ENCODE peak calls at places on chromosomes 1 and 21, in seven cellular contexts. D, X, F, I, G, A and B are unnamed samples.

GRCh38 chr1:68321084-68321685 is 88.9 kb upstream of the WLS start:
- DNase-seq in I (peak), D (peak), G (peak), X (peak), F (peak), A (peak), B (peak)

GRCh38 chr1:215156232-215156631 is 73.7 kb downstream of the KCNK2 start:
- DNase-seq in D (no peak), G (no peak), F (peak), A (no peak), X (peak), I (no peak), B (no peak)

GRCh38 chr1:36223373-36223995 is 759 bp upstream of the THRAP3 start:
- DNase-seq in X (peak), F (peak), G (no peak), A (peak), D (no peak), I (no peak), B (peak)

GRCh38 chr1:178885869-178886268 is 15.0 kb upstream of the ANGPTL1 start:
- DNase-seq in I (no peak), X (no peak), A (no peak), D (no peak), G (no peak), F (no peak), B (no peak)

GRCh38 chr21:14991957-14992356 is 72.8 kb downstream of the NRIP1 start:
- DNase-seq in D (no peak), A (peak), I (no peak), F (no peak), X (no peak), G (no peak), B (no peak)

GRCh38 chr21:33273044-33273443 is 6.9 kb downstream of the IL10RB start:
- DNase-seq in A (peak), I (no peak), G (no peak), X (no peak), D (no peak), F (no peak), B (no peak)

GRCh38 chr1:11985851-11986250 is 5.6 kb downstream of the MFN2 start:
- DNase-seq in I (no peak), A (no peak), D (no peak), G (no peak), F (no peak), X (peak), B (no peak)

GRCh38 chr1:245245021-245245667 is 90.4 kb downstream of the KIF26B start:
- DNase-seq in D (no peak), G (no peak), I (no peak), X (no peak), F (no peak), A (no peak), B (no peak)

GRCh38 chr1:58251415-58252073 is 295.0 kb downstream of the OMA1 start:
- DNase-seq in X (no peak), D (peak), I (peak), G (peak), A (no peak), F (no peak), B (peak)

GRCh38 chr1:207863893-207864535 is 46.9 kb downstream of the CD34 start:
- DNase-seq in D (no peak), G (no peak), F (no peak), X (no peak), I (no peak), A (no peak), B (no peak)

GRCh38 chr1:112387807-112388206 is 8.2 kb upstream of the CTTNBP2NL start:
- DNase-seq in F (no peak), A (no peak), G (no peak), I (no peak), X (no peak), D (no peak), B (no peak)

GRCh38 chr1:168582690-168583325 is 6.4 kb downstream of the XCL1 start:
- DNase-seq in A (peak), G (no peak), D (no peak), X (peak), I (no peak), F (no peak), B (peak)

GRCh38 chr1:24643362-24644346 is 552 bp downstream of the SRRM1 start:
- DNase-seq in G (no peak), I (no peak), A (peak), X (no peak), F (peak), D (no peak), B (peak)

GRCh38 chr1:24654011-24654410 is 10.9 kb downstream of the SRRM1 start:
- DNase-seq in I (no peak), X (no peak), G (no peak), A (no peak), D (no peak), F (no peak), B (no peak)

GRCh38 chr1:24652382-24652781 is 9.3 kb downstream of the SRRM1 start:
- DNase-seq in G (no peak), X (no peak), D (no peak), A (no peak), I (no peak), F (no peak), B (no peak)

DNA sequence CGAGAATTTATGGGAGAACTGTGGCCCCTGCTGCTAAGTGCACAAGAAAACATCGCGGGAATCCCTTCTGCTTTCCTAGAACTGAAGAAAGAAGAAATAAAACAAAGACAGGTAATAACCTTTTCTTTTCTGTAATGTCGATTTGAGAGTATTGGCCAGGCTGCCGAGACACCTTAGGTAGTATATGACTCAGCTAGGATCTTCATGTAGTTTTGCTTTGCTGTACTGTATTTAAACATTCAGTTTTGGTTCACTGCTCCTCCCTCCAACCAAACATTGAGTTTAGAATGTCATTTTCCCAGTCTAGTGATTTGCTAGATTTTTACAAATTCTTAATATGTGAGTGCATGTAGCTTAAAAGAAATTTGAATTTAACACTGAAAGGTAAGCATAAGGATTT is 5.8 kb downstream of the SRRM1 start:
- DNase-seq in F (no peak), D (no peak), G (no peak), A (no peak), I (no peak), X (no peak), B (no peak)
- H2BK120ac ChIP-seq in F (no peak), D (no peak), G (no peak), A (no peak), I (no peak), X (no peak), B (no peak)

GRCh38 chr1:42332877-42333276 is 2.2 kb downstream of the FOXJ3 start:
- DNase-seq in G (no peak), X (no peak), F (no peak), D (no peak), A (no peak), I (no peak), B (no peak)

GRCh38 chr1:42328047-42328625 is 6.9 kb downstream of the FOXJ3 start:
- DNase-seq in X (no peak), I (no peak), G (no peak), D (no peak), A (no peak), F (no peak), B (no peak)

GRCh38 chr1:42330215-42330614 is 4.8 kb downstream of the FOXJ3 start:
- DNase-seq in F (no peak), A (no peak), I (no peak), D (no peak), X (no peak), G (no peak), B (no peak)

GRCh38 chr1:42325014-42325402 is 10.0 kb downstream of the FOXJ3 start:
- DNase-seq in G (no peak), I (no peak), A (peak), F (no peak), X (no peak), D (no peak), B (no peak)

GRCh38 chr1:42328916-42329496 is 6.0 kb downstream of the FOXJ3 start:
- DNase-seq in X (no peak), D (no peak), G (no peak), I (no peak), F (no peak), A (no peak), B (no peak)
- H2BK120ac ChIP-seq in X (no peak), D (no peak), G (no peak), I (no peak), F (no peak), A (no peak), B (no peak)

DNA sequence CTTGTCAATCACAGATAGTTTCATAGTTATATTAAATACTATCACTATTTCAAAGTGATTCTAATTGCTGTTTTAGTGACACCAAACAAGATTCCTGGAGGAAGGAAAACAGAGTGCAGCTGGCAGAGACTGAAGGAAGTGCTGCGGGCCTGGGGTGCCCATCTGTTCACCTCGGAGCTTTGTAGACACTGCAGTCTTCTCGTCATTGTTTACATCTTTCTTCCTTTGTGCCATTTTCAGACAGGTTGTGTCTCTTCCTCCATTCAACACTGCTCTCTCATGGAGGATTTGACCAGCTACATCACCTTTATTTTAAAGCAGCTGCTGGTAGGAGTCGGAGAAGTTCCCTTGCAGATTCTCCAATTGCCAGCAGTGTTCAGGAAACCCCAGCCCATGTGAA is 37.3 kb downstream of the ABCA4 start:
- DNase-seq in X (no peak), D (no peak), F (no peak), G (no peak), A (no peak), I (no peak), B (no peak)
- H2BK120ac ChIP-seq in X (no peak), D (no peak), F (no peak), G (no peak), A (no peak), I (no peak), B (no peak)

DNA sequence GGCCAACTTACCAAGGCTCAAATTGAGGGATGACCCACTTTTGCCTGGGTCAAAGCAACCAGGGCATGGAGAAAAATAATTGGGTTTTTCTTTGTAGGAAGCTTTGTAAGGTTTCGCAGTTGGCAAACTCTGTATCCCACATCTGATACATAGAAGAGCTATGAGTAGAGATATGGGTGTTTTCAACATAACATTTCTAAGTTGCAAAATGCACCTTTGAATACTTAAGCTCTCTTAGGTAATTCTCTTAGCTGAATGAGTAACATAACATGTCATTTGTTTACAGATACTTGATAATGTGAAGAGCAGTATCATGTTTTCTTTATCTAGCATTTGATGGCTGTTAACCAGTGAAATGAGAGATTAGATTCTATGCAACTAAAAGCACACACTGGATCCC is 21.5 kb downstream of the RAVER2 start:
- DNase-seq in X (peak), F (peak), D (no peak), A (peak), I (no peak), G (no peak), B (no peak)
- H2BK120ac ChIP-seq in X (no peak), F (no peak), D (no peak), A (no peak), I (no peak), G (no peak), B (no peak)

DNA sequence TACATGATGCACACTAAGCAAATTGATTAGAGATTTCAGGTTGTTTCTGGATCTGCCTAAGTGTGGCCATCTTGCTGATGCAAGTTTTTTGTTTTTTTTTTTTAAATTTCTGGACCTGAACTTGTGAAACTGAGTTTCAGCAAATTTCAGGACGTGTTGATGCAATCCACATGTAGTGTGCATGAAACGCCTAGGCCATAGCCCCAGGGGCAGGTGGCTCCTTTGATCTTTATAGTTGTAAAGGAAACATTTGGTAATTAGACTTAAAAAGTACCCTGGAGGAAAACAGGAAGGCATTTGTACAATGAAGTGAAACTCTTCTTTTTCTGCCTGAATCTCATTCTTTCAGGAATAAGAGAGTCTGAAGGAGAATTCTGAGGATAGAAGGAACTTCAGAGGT is 162.2 kb upstream of the LHX8 start:
- DNase-seq in X (no peak), G (no peak), A (peak), D (no peak), I (no peak), F (no peak), B (peak)
- H2BK120ac ChIP-seq in X (no peak), G (no peak), A (no peak), D (no peak), I (no peak), F (no peak), B (no peak)

DNA sequence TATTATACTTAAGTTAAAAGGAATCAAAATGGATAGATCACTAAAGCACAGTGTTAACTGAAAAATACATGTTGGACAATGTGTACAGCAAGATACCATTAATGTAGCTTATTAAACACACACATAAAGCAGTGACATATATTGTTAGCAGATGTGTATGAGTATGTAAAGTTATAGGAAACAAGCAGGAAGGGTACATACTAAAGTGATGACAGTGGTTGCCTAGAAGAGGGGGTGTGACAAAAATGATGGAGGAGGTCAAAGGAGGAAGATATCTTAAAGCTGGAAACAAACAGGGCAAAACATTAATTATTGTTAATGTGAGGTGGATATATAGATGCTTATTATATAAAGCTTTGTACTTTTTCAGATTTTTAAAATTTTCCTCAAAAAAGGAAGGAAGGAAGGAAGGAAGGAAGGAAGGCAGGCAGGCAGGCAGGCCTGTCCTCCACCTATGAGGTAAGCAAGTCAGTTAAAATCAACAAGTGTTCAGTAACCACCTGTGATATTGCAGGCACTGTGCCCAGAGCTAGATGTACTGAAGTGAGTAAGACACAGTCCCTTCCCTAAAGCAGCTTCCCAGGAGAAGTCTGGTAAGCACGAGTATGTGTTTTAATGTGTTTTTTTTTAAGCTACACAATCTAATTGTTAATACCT is 252.9 kb upstream of the NR5A2 start:
- DNase-seq in I (no peak), D (no peak), X (peak), A (no peak), G (no peak), F (no peak), B (no peak)
- H2BK120ac ChIP-seq in I (no peak), D (no peak), X (no peak), A (no peak), G (no peak), F (no peak), B (no peak)